ENCODE peak calls at places on chromosomes 2 and 18, in six cellular contexts. D is stimulated activated CD4-positive, alpha-beta T cell treated with anti-CD3 and anti-CD28 coated beads, Interleukin-1b, Interleukin-23, amount 100 ng/mL, for 1 hour; Z is brain microvascular endothelial cell; R is progenitor cell of endocrine pancreas; A is M059J; Y is left ventricle myocardium superior. G is an unnamed sample.

GRCh38 chr2:8669157-8669852 is 12.6 kb upstream of the ID2 start:
- DNase-seq in Z (no peak), D (no peak), R (no peak), Y (no peak), A (peak; percentile 8), G (peak; percentile 62)

GRCh38 chr2:219404291-219404910 is 13.8 kb upstream of the DES start:
- DNase-seq in R (no peak), A (no peak), Y (peak; percentile 66), Z (no peak), D (no peak), G (no peak)

GRCh38 chr2:48529676-48530032 is 300 bp upstream of the STON1 start:
- DNase-seq in A (no peak), D (no peak), Y (no peak), Z (no peak), R (no peak), G (no peak)

GRCh38 chr18:10170375-10170774 is 256.6 kb downstream of the VAPA start:
- DNase-seq in Y (no peak), D (no peak), Z (no peak), A (no peak), R (no peak), G (peak; percentile 14)

GRCh38 chr2:17869128-17869527 is 9.3 kb upstream of the KCNS3 start:
- DNase-seq in Y (no peak), R (no peak), D (no peak), Z (peak; percentile 40), A (peak; percentile 50), G (no peak)

GRCh38 chr18:41320090-41320489 is 634.9 kb upstream of the PIK3C3 start:
- DNase-seq in Y (no peak), R (no peak), Z (no peak), A (no peak), D (no peak), G (no peak)

GRCh38 chr18:30150466-30151019 is 892.0 kb downstream of the DSC3 start:
- DNase-seq in Z (no peak), R (no peak), D (no peak), A (no peak), Y (no peak), G (no peak)

GRCh38 chr2:181363164-181363563 is 94.0 kb upstream of the ITGA4 start:
- DNase-seq in Y (no peak), R (no peak), A (no peak), D (no peak), Z (no peak), G (no peak)

GRCh38 chr18:63318882-63319382 is 637 bp downstream of the BCL2 start:
- DNase-seq in Z (no peak), Y (no peak), R (no peak), D (no peak), A (no peak), G (peak; percentile 41)